ENCODE peak calls at places on chromosomes 13 and 19, in nine cellular contexts. One of them, this sample, is unnamed.

GRCh38 chr19:27780367-27781065 is 1432.4 kb downstream of the UQCRFS1 start:
- DNase-seq in central memory CD4-positive, alpha-beta T cell: no peak
- DNase-seq in BJ: no peak
- DNase-seq in effector CD4-positive, alpha-beta T cell: no peak
- DNase-seq in GM23338: no peak
- DNase-seq in erythroblast: no peak
- DNase-seq in fibroblast of lung: no peak
- DNase-seq in sciatic nerve: no peak
- DNase-seq in activated T-helper 1 cell treated with anti-CD3 and anti-CD28 coated beads, Interleukin-12 subunit alpha, Interleukin-12 subunit beta, Interleukin-2, Interleukin-4 antibody, amounts not matched to agents 30 ng/mL and 10 ng/mL and 1 ng/mL, durations not matched to agents 14 hours and 24 hours and 36 hours: no peak
- DNase-seq in this sample: no peak

GRCh38 chr13:112249644-112250610 is 126.2 kb upstream of the SPACA7 start:
- DNase-seq in effector CD4-positive, alpha-beta T cell: no peak
- DNase-seq in BJ: no peak
- DNase-seq in central memory CD4-positive, alpha-beta T cell: no peak
- DNase-seq in sciatic nerve: peak
- DNase-seq in GM23338: no peak
- DNase-seq in fibroblast of lung: no peak
- DNase-seq in erythroblast: no peak
- DNase-seq in activated T-helper 1 cell treated with anti-CD3 and anti-CD28 coated beads, Interleukin-12 subunit alpha, Interleukin-12 subunit beta, Interleukin-2, Interleukin-4 antibody, amounts not matched to agents 30 ng/mL and 10 ng/mL and 1 ng/mL, durations not matched to agents 14 hours and 24 hours and 36 hours: no peak
- DNase-seq in this sample: peak

GRCh38 chr19:30877591-30878230 is 471.5 kb downstream of the TSHZ3 start:
- DNase-seq in effector CD4-positive, alpha-beta T cell: no peak
- DNase-seq in erythroblast: no peak
- DNase-seq in GM23338: no peak
- DNase-seq in fibroblast of lung: no peak
- DNase-seq in activated T-helper 1 cell treated with anti-CD3 and anti-CD28 coated beads, Interleukin-12 subunit alpha, Interleukin-12 subunit beta, Interleukin-2, Interleukin-4 antibody, amounts not matched to agents 30 ng/mL and 10 ng/mL and 1 ng/mL, durations not matched to agents 14 hours and 24 hours and 36 hours: no peak
- DNase-seq in central memory CD4-positive, alpha-beta T cell: no peak
- DNase-seq in sciatic nerve: no peak
- DNase-seq in BJ: no peak
- DNase-seq in this sample: peak

GRCh38 chr19:17605761-17606745 is 50.6 kb downstream of the COLGALT1 start:
- DNase-seq in effector CD4-positive, alpha-beta T cell: peak
- DNase-seq in GM23338: peak
- DNase-seq in activated T-helper 1 cell treated with anti-CD3 and anti-CD28 coated beads, Interleukin-12 subunit alpha, Interleukin-12 subunit beta, Interleukin-2, Interleukin-4 antibody, amounts not matched to agents 30 ng/mL and 10 ng/mL and 1 ng/mL, durations not matched to agents 14 hours and 24 hours and 36 hours: peak
- DNase-seq in BJ: peak
- DNase-seq in erythroblast: peak
- DNase-seq in sciatic nerve: peak
- DNase-seq in fibroblast of lung: peak
- DNase-seq in central memory CD4-positive, alpha-beta T cell: peak
- DNase-seq in this sample: peak

GRCh38 chr19:16394111-16394510 is 69.5 kb downstream of the KLF2 start:
- DNase-seq in sciatic nerve: no peak
- DNase-seq in BJ: no peak
- DNase-seq in fibroblast of lung: no peak
- DNase-seq in activated T-helper 1 cell treated with anti-CD3 and anti-CD28 coated beads, Interleukin-12 subunit alpha, Interleukin-12 subunit beta, Interleukin-2, Interleukin-4 antibody, amounts not matched to agents 30 ng/mL and 10 ng/mL and 1 ng/mL, durations not matched to agents 14 hours and 24 hours and 36 hours: no peak
- DNase-seq in effector CD4-positive, alpha-beta T cell: no peak
- DNase-seq in erythroblast: no peak
- DNase-seq in central memory CD4-positive, alpha-beta T cell: no peak
- DNase-seq in GM23338: no peak
- DNase-seq in this sample: no peak

GRCh38 chr19:51809787-51810186 is 14.8 kb downstream of the FPR3 start:
- DNase-seq in BJ: no peak
- DNase-seq in fibroblast of lung: no peak
- DNase-seq in central memory CD4-positive, alpha-beta T cell: no peak
- DNase-seq in GM23338: no peak
- DNase-seq in sciatic nerve: no peak
- DNase-seq in erythroblast: no peak
- DNase-seq in activated T-helper 1 cell treated with anti-CD3 and anti-CD28 coated beads, Interleukin-12 subunit alpha, Interleukin-12 subunit beta, Interleukin-2, Interleukin-4 antibody, amounts not matched to agents 30 ng/mL and 10 ng/mL and 1 ng/mL, durations not matched to agents 14 hours and 24 hours and 36 hours: no peak
- DNase-seq in effector CD4-positive, alpha-beta T cell: no peak
- DNase-seq in this sample: peak

GRCh38 chr19:16571689-16572331 is 405 bp downstream of the SLC35E1 start:
- DNase-seq in erythroblast: peak
- DNase-seq in GM23338: peak
- DNase-seq in BJ: no peak
- DNase-seq in fibroblast of lung: peak
- DNase-seq in central memory CD4-positive, alpha-beta T cell: no peak
- DNase-seq in sciatic nerve: no peak
- DNase-seq in effector CD4-positive, alpha-beta T cell: no peak
- DNase-seq in activated T-helper 1 cell treated with anti-CD3 and anti-CD28 coated beads, Interleukin-12 subunit alpha, Interleukin-12 subunit beta, Interleukin-2, Interleukin-4 antibody, amounts not matched to agents 30 ng/mL and 10 ng/mL and 1 ng/mL, durations not matched to agents 14 hours and 24 hours and 36 hours: no peak
- DNase-seq in this sample: no peak

GRCh38 chr13:33174491-33174890 is 111.1 kb downstream of the STARD13 start:
- DNase-seq in GM23338: no peak
- DNase-seq in activated T-helper 1 cell treated with anti-CD3 and anti-CD28 coated beads, Interleukin-12 subunit alpha, Interleukin-12 subunit beta, Interleukin-2, Interleukin-4 antibody, amounts not matched to agents 30 ng/mL and 10 ng/mL and 1 ng/mL, durations not matched to agents 14 hours and 24 hours and 36 hours: no peak
- DNase-seq in sciatic nerve: no peak
- DNase-seq in effector CD4-positive, alpha-beta T cell: no peak
- DNase-seq in fibroblast of lung: no peak
- DNase-seq in BJ: no peak
- DNase-seq in erythroblast: no peak
- DNase-seq in central memory CD4-positive, alpha-beta T cell: no peak
- DNase-seq in this sample: no peak

GRCh38 chr13:60012503-60012902 is 151.2 kb downstream of the DIAPH3 start:
- DNase-seq in central memory CD4-positive, alpha-beta T cell: no peak
- DNase-seq in erythroblast: no peak
- DNase-seq in effector CD4-positive, alpha-beta T cell: no peak
- DNase-seq in GM23338: no peak
- DNase-seq in BJ: no peak
- DNase-seq in activated T-helper 1 cell treated with anti-CD3 and anti-CD28 coated beads, Interleukin-12 subunit alpha, Interleukin-12 subunit beta, Interleukin-2, Interleukin-4 antibody, amounts not matched to agents 30 ng/mL and 10 ng/mL and 1 ng/mL, durations not matched to agents 14 hours and 24 hours and 36 hours: no peak
- DNase-seq in fibroblast of lung: no peak
- DNase-seq in sciatic nerve: no peak
- DNase-seq in this sample: no peak

GRCh38 chr13:111572956-111573355 is 252.5 kb downstream of the TEX29 start:
- DNase-seq in sciatic nerve: peak
- DNase-seq in GM23338: no peak
- DNase-seq in BJ: no peak
- DNase-seq in effector CD4-positive, alpha-beta T cell: no peak
- DNase-seq in activated T-helper 1 cell treated with anti-CD3 and anti-CD28 coated beads, Interleukin-12 subunit alpha, Interleukin-12 subunit beta, Interleukin-2, Interleukin-4 antibody, amounts not matched to agents 30 ng/mL and 10 ng/mL and 1 ng/mL, durations not matched to agents 14 hours and 24 hours and 36 hours: no peak
- DNase-seq in central memory CD4-positive, alpha-beta T cell: no peak
- DNase-seq in fibroblast of lung: no peak
- DNase-seq in erythroblast: no peak
- DNase-seq in this sample: no peak

GRCh38 chr13:50668882-50669281 is 174.6 kb downstream of the DLEU7 start:
- DNase-seq in erythroblast: no peak
- DNase-seq in central memory CD4-positive, alpha-beta T cell: no peak
- DNase-seq in activated T-helper 1 cell treated with anti-CD3 and anti-CD28 coated beads, Interleukin-12 subunit alpha, Interleukin-12 subunit beta, Interleukin-2, Interleukin-4 antibody, amounts not matched to agents 30 ng/mL and 10 ng/mL and 1 ng/mL, durations not matched to agents 14 hours and 24 hours and 36 hours: no peak
- DNase-seq in fibroblast of lung: no peak
- DNase-seq in effector CD4-positive, alpha-beta T cell: no peak
- DNase-seq in BJ: no peak
- DNase-seq in GM23338: no peak
- DNase-seq in sciatic nerve: no peak
- DNase-seq in this sample: no peak

GRCh38 chr13:49020940-49021548 is 45.3 kb downstream of the FNDC3A start:
- DNase-seq in BJ: no peak
- DNase-seq in effector CD4-positive, alpha-beta T cell: no peak
- DNase-seq in central memory CD4-positive, alpha-beta T cell: no peak
- DNase-seq in sciatic nerve: no peak
- DNase-seq in fibroblast of lung: peak
- DNase-seq in activated T-helper 1 cell treated with anti-CD3 and anti-CD28 coated beads, Interleukin-12 subunit alpha, Interleukin-12 subunit beta, Interleukin-2, Interleukin-4 antibody, amounts not matched to agents 30 ng/mL and 10 ng/mL and 1 ng/mL, durations not matched to agents 14 hours and 24 hours and 36 hours: no peak
- DNase-seq in GM23338: peak
- DNase-seq in erythroblast: no peak
- DNase-seq in this sample: no peak

GRCh38 chr19:7257148-7258041 is 36.8 kb downstream of the INSR start:
- DNase-seq in activated T-helper 1 cell treated with anti-CD3 and anti-CD28 coated beads, Interleukin-12 subunit alpha, Interleukin-12 subunit beta, Interleukin-2, Interleukin-4 antibody, amounts not matched to agents 30 ng/mL and 10 ng/mL and 1 ng/mL, durations not matched to agents 14 hours and 24 hours and 36 hours: no peak
- DNase-seq in erythroblast: no peak
- DNase-seq in sciatic nerve: no peak
- DNase-seq in effector CD4-positive, alpha-beta T cell: no peak
- DNase-seq in BJ: no peak
- DNase-seq in central memory CD4-positive, alpha-beta T cell: no peak
- DNase-seq in fibroblast of lung: peak
- DNase-seq in GM23338: no peak
- DNase-seq in this sample: peak

GRCh38 chr13:24032252-24032651 is 128.3 kb upstream of the SPATA13 start:
- DNase-seq in erythroblast: no peak
- DNase-seq in BJ: peak
- DNase-seq in sciatic nerve: no peak
- DNase-seq in effector CD4-positive, alpha-beta T cell: no peak
- DNase-seq in central memory CD4-positive, alpha-beta T cell: no peak
- DNase-seq in activated T-helper 1 cell treated with anti-CD3 and anti-CD28 coated beads, Interleukin-12 subunit alpha, Interleukin-12 subunit beta, Interleukin-2, Interleukin-4 antibody, amounts not matched to agents 30 ng/mL and 10 ng/mL and 1 ng/mL, durations not matched to agents 14 hours and 24 hours and 36 hours: no peak
- DNase-seq in GM23338: no peak
- DNase-seq in fibroblast of lung: peak
- DNase-seq in this sample: no peak

GRCh38 chr19:32896516-32897214 is 27.1 kb upstream of the SLC7A9 start:
- DNase-seq in fibroblast of lung: peak
- DNase-seq in BJ: peak
- DNase-seq in GM23338: no peak
- DNase-seq in activated T-helper 1 cell treated with anti-CD3 and anti-CD28 coated beads, Interleukin-12 subunit alpha, Interleukin-12 subunit beta, Interleukin-2, Interleukin-4 antibody, amounts not matched to agents 30 ng/mL and 10 ng/mL and 1 ng/mL, durations not matched to agents 14 hours and 24 hours and 36 hours: no peak
- DNase-seq in central memory CD4-positive, alpha-beta T cell: no peak
- DNase-seq in effector CD4-positive, alpha-beta T cell: no peak
- DNase-seq in erythroblast: no peak
- DNase-seq in sciatic nerve: no peak
- DNase-seq in this sample: no peak

GRCh38 chr19:16327911-16328823 is 3.5 kb downstream of the KLF2 start:
- DNase-seq in sciatic nerve: peak
- DNase-seq in BJ: no peak
- DNase-seq in fibroblast of lung: peak
- DNase-seq in erythroblast: no peak
- DNase-seq in activated T-helper 1 cell treated with anti-CD3 and anti-CD28 coated beads, Interleukin-12 subunit alpha, Interleukin-12 subunit beta, Interleukin-2, Interleukin-4 antibody, amounts not matched to agents 30 ng/mL and 10 ng/mL and 1 ng/mL, durations not matched to agents 14 hours and 24 hours and 36 hours: peak
- DNase-seq in effector CD4-positive, alpha-beta T cell: peak
- DNase-seq in central memory CD4-positive, alpha-beta T cell: peak
- DNase-seq in GM23338: no peak
- DNase-seq in this sample: peak

GRCh38 chr19:11322269-11323024 is 17.0 kb downstream of the RAB3D start:
- DNase-seq in central memory CD4-positive, alpha-beta T cell: no peak
- DNase-seq in GM23338: no peak
- DNase-seq in activated T-helper 1 cell treated with anti-CD3 and anti-CD28 coated beads, Interleukin-12 subunit alpha, Interleukin-12 subunit beta, Interleukin-2, Interleukin-4 antibody, amounts not matched to agents 30 ng/mL and 10 ng/mL and 1 ng/mL, durations not matched to agents 14 hours and 24 hours and 36 hours: no peak
- DNase-seq in sciatic nerve: no peak
- DNase-seq in erythroblast: no peak
- DNase-seq in BJ: no peak
- DNase-seq in effector CD4-positive, alpha-beta T cell: no peak
- DNase-seq in fibroblast of lung: no peak
- DNase-seq in this sample: no peak

GRCh38 chr19:1026189-1027019 is at the start of gene CNN2:
- DNase-seq in sciatic nerve: peak
- DNase-seq in GM23338: peak
- DNase-seq in fibroblast of lung: peak
- DNase-seq in activated T-helper 1 cell treated with anti-CD3 and anti-CD28 coated beads, Interleukin-12 subunit alpha, Interleukin-12 subunit beta, Interleukin-2, Interleukin-4 antibody, amounts not matched to agents 30 ng/mL and 10 ng/mL and 1 ng/mL, durations not matched to agents 14 hours and 24 hours and 36 hours: peak
- DNase-seq in central memory CD4-positive, alpha-beta T cell: peak
- DNase-seq in effector CD4-positive, alpha-beta T cell: peak
- DNase-seq in erythroblast: peak
- DNase-seq in BJ: no peak
- DNase-seq in this sample: peak

GRCh38 chr13:44470623-44471562 is 97.3 kb downstream of the SERP2 start:
- DNase-seq in sciatic nerve: no peak
- DNase-seq in fibroblast of lung: peak
- DNase-seq in BJ: no peak
- DNase-seq in effector CD4-positive, alpha-beta T cell: no peak
- DNase-seq in central memory CD4-positive, alpha-beta T cell: peak
- DNase-seq in erythroblast: peak
- DNase-seq in GM23338: peak
- DNase-seq in activated T-helper 1 cell treated with anti-CD3 and anti-CD28 coated beads, Interleukin-12 subunit alpha, Interleukin-12 subunit beta, Interleukin-2, Interleukin-4 antibody, amounts not matched to agents 30 ng/mL and 10 ng/mL and 1 ng/mL, durations not matched to agents 14 hours and 24 hours and 36 hours: no peak
- DNase-seq in this sample: no peak

GRCh38 chr13:51777921-51778320 is 26.0 kb downstream of the DHRS12 start:
- DNase-seq in activated T-helper 1 cell treated with anti-CD3 and anti-CD28 coated beads, Interleukin-12 subunit alpha, Interleukin-12 subunit beta, Interleukin-2, Interleukin-4 antibody, amounts not matched to agents 30 ng/mL and 10 ng/mL and 1 ng/mL, durations not matched to agents 14 hours and 24 hours and 36 hours: no peak
- DNase-seq in sciatic nerve: no peak
- DNase-seq in GM23338: no peak
- DNase-seq in central memory CD4-positive, alpha-beta T cell: no peak
- DNase-seq in BJ: no peak
- DNase-seq in effector CD4-positive, alpha-beta T cell: no peak
- DNase-seq in fibroblast of lung: no peak
- DNase-seq in erythroblast: no peak
- DNase-seq in this sample: no peak

GRCh38 chr19:50460161-50460765 is 16.0 kb upstream of the EMC10 start:
- DNase-seq in activated T-helper 1 cell treated with anti-CD3 and anti-CD28 coated beads, Interleukin-12 subunit alpha, Interleukin-12 subunit beta, Interleukin-2, Interleukin-4 antibody, amounts not matched to agents 30 ng/mL and 10 ng/mL and 1 ng/mL, durations not matched to agents 14 hours and 24 hours and 36 hours: no peak
- DNase-seq in central memory CD4-positive, alpha-beta T cell: no peak
- DNase-seq in effector CD4-positive, alpha-beta T cell: no peak
- DNase-seq in BJ: no peak
- DNase-seq in fibroblast of lung: peak
- DNase-seq in sciatic nerve: no peak
- DNase-seq in GM23338: peak
- DNase-seq in erythroblast: no peak
- DNase-seq in this sample: no peak

GRCh38 chr19:53034948-53035675 is 9.4 kb upstream of the ERVV-2 start:
- DNase-seq in sciatic nerve: peak
- DNase-seq in effector CD4-positive, alpha-beta T cell: no peak
- DNase-seq in fibroblast of lung: no peak
- DNase-seq in erythroblast: no peak
- DNase-seq in central memory CD4-positive, alpha-beta T cell: no peak
- DNase-seq in activated T-helper 1 cell treated with anti-CD3 and anti-CD28 coated beads, Interleukin-12 subunit alpha, Interleukin-12 subunit beta, Interleukin-2, Interleukin-4 antibody, amounts not matched to agents 30 ng/mL and 10 ng/mL and 1 ng/mL, durations not matched to agents 14 hours and 24 hours and 36 hours: no peak
- DNase-seq in BJ: no peak
- DNase-seq in GM23338: no peak
- DNase-seq in this sample: no peak

GRCh38 chr19:39156230-39156890 is 30.8 kb downstream of the PAK4 start:
- DNase-seq in activated T-helper 1 cell treated with anti-CD3 and anti-CD28 coated beads, Interleukin-12 subunit alpha, Interleukin-12 subunit beta, Interleukin-2, Interleukin-4 antibody, amounts not matched to agents 30 ng/mL and 10 ng/mL and 1 ng/mL, durations not matched to agents 14 hours and 24 hours and 36 hours: no peak
- DNase-seq in fibroblast of lung: peak
- DNase-seq in sciatic nerve: no peak
- DNase-seq in GM23338: no peak
- DNase-seq in central memory CD4-positive, alpha-beta T cell: no peak
- DNase-seq in effector CD4-positive, alpha-beta T cell: no peak
- DNase-seq in BJ: no peak
- DNase-seq in erythroblast: peak
- DNase-seq in this sample: no peak

GRCh38 chr19:3389876-3390361 is 23.5 kb downstream of the NFIC start:
- DNase-seq in fibroblast of lung: no peak
- DNase-seq in erythroblast: no peak
- DNase-seq in effector CD4-positive, alpha-beta T cell: no peak
- DNase-seq in central memory CD4-positive, alpha-beta T cell: no peak
- DNase-seq in sciatic nerve: no peak
- DNase-seq in activated T-helper 1 cell treated with anti-CD3 and anti-CD28 coated beads, Interleukin-12 subunit alpha, Interleukin-12 subunit beta, Interleukin-2, Interleukin-4 antibody, amounts not matched to agents 30 ng/mL and 10 ng/mL and 1 ng/mL, durations not matched to agents 14 hours and 24 hours and 36 hours: no peak
- DNase-seq in GM23338: peak
- DNase-seq in BJ: no peak
- DNase-seq in this sample: no peak

GRCh38 chr13:94217370-94217769 is 262.1 kb downstream of the DCT start:
- DNase-seq in sciatic nerve: no peak
- DNase-seq in fibroblast of lung: peak
- DNase-seq in BJ: no peak
- DNase-seq in activated T-helper 1 cell treated with anti-CD3 and anti-CD28 coated beads, Interleukin-12 subunit alpha, Interleukin-12 subunit beta, Interleukin-2, Interleukin-4 antibody, amounts not matched to agents 30 ng/mL and 10 ng/mL and 1 ng/mL, durations not matched to agents 14 hours and 24 hours and 36 hours: no peak
- DNase-seq in GM23338: no peak
- DNase-seq in effector CD4-positive, alpha-beta T cell: no peak
- DNase-seq in erythroblast: no peak
- DNase-seq in central memory CD4-positive, alpha-beta T cell: no peak
- DNase-seq in this sample: no peak

GRCh38 chr19:940591-941291 is 14.9 kb downstream of the ARID3A start:
- DNase-seq in central memory CD4-positive, alpha-beta T cell: peak
- DNase-seq in BJ: no peak
- DNase-seq in fibroblast of lung: peak
- DNase-seq in GM23338: no peak
- DNase-seq in erythroblast: no peak
- DNase-seq in effector CD4-positive, alpha-beta T cell: peak
- DNase-seq in sciatic nerve: peak
- DNase-seq in activated T-helper 1 cell treated with anti-CD3 and anti-CD28 coated beads, Interleukin-12 subunit alpha, Interleukin-12 subunit beta, Interleukin-2, Interleukin-4 antibody, amounts not matched to agents 30 ng/mL and 10 ng/mL and 1 ng/mL, durations not matched to agents 14 hours and 24 hours and 36 hours: peak
- DNase-seq in this sample: peak

GRCh38 chr19:38033658-38034150 is 126.7 kb downstream of the SIPA1L3 start:
- DNase-seq in erythroblast: no peak
- DNase-seq in sciatic nerve: no peak
- DNase-seq in fibroblast of lung: peak
- DNase-seq in activated T-helper 1 cell treated with anti-CD3 and anti-CD28 coated beads, Interleukin-12 subunit alpha, Interleukin-12 subunit beta, Interleukin-2, Interleukin-4 antibody, amounts not matched to agents 30 ng/mL and 10 ng/mL and 1 ng/mL, durations not matched to agents 14 hours and 24 hours and 36 hours: no peak
- DNase-seq in GM23338: peak
- DNase-seq in effector CD4-positive, alpha-beta T cell: no peak
- DNase-seq in BJ: no peak
- DNase-seq in central memory CD4-positive, alpha-beta T cell: no peak
- DNase-seq in this sample: no peak

GRCh38 chr13:51034906-51035305 is 76.2 kb downstream of the C13orf42 start:
- DNase-seq in fibroblast of lung: no peak
- DNase-seq in GM23338: no peak
- DNase-seq in sciatic nerve: no peak
- DNase-seq in central memory CD4-positive, alpha-beta T cell: no peak
- DNase-seq in activated T-helper 1 cell treated with anti-CD3 and anti-CD28 coated beads, Interleukin-12 subunit alpha, Interleukin-12 subunit beta, Interleukin-2, Interleukin-4 antibody, amounts not matched to agents 30 ng/mL and 10 ng/mL and 1 ng/mL, durations not matched to agents 14 hours and 24 hours and 36 hours: no peak
- DNase-seq in effector CD4-positive, alpha-beta T cell: no peak
- DNase-seq in erythroblast: no peak
- DNase-seq in BJ: no peak
- DNase-seq in this sample: no peak

GRCh38 chr19:18414504-18415176 is 4.6 kb upstream of the SSBP4 start:
- DNase-seq in GM23338: peak
- DNase-seq in fibroblast of lung: no peak
- DNase-seq in BJ: no peak
- DNase-seq in activated T-helper 1 cell treated with anti-CD3 and anti-CD28 coated beads, Interleukin-12 subunit alpha, Interleukin-12 subunit beta, Interleukin-2, Interleukin-4 antibody, amounts not matched to agents 30 ng/mL and 10 ng/mL and 1 ng/mL, durations not matched to agents 14 hours and 24 hours and 36 hours: no peak
- DNase-seq in effector CD4-positive, alpha-beta T cell: no peak
- DNase-seq in sciatic nerve: peak
- DNase-seq in central memory CD4-positive, alpha-beta T cell: no peak
- DNase-seq in erythroblast: no peak
- DNase-seq in this sample: no peak

GRCh38 chr13:24220086-24220703 is 59.7 kb downstream of the SPATA13 start:
- DNase-seq in GM23338: peak
- DNase-seq in fibroblast of lung: peak
- DNase-seq in central memory CD4-positive, alpha-beta T cell: peak
- DNase-seq in activated T-helper 1 cell treated with anti-CD3 and anti-CD28 coated beads, Interleukin-12 subunit alpha, Interleukin-12 subunit beta, Interleukin-2, Interleukin-4 antibody, amounts not matched to agents 30 ng/mL and 10 ng/mL and 1 ng/mL, durations not matched to agents 14 hours and 24 hours and 36 hours: peak
- DNase-seq in effector CD4-positive, alpha-beta T cell: peak
- DNase-seq in sciatic nerve: no peak
- DNase-seq in erythroblast: peak
- DNase-seq in BJ: no peak
- DNase-seq in this sample: peak

GRCh38 chr19:53883231-53883661 is 1.2 kb downstream of the PRKCG start:
- DNase-seq in activated T-helper 1 cell treated with anti-CD3 and anti-CD28 coated beads, Interleukin-12 subunit alpha, Interleukin-12 subunit beta, Interleukin-2, Interleukin-4 antibody, amounts not matched to agents 30 ng/mL and 10 ng/mL and 1 ng/mL, durations not matched to agents 14 hours and 24 hours and 36 hours: no peak
- DNase-seq in effector CD4-positive, alpha-beta T cell: no peak
- DNase-seq in erythroblast: no peak
- DNase-seq in sciatic nerve: no peak
- DNase-seq in fibroblast of lung: no peak
- DNase-seq in central memory CD4-positive, alpha-beta T cell: no peak
- DNase-seq in BJ: no peak
- DNase-seq in GM23338: peak
- DNase-seq in this sample: no peak